ENCODE peak calls at places on chromosome 6, in seven cellular contexts. B, M, F, W, A, Z and E are unnamed samples.

GRCh38 chr6:83985308-83985713 is 48.3 kb upstream of the MRAP2 start:
- DNase-seq in W (no peak), Z (no peak), A (no peak), F (no peak), B (no peak), M (no peak), E (no peak)

GRCh38 chr6:135637701-135638100 is 140.2 kb upstream of the AHI1 start:
- DNase-seq in Z (no peak), A (no peak), W (no peak), M (no peak), F (no peak), B (no peak), E (no peak)

GRCh38 chr6:134457941-134458340 is 140.0 kb upstream of the SGK1 start:
- DNase-seq in F (no peak), W (no peak), Z (no peak), M (no peak), B (no peak), A (no peak), E (no peak)

GRCh38 chr6:32972353-32973143 is 4.2 kb downstream of the BRD2 start:
- DNase-seq in Z (no peak), M (peak; percentile 76), A (peak; percentile 56), F (no peak), B (no peak), W (peak; percentile 44), E (no peak)

GRCh38 chr6:56644366-56644765 is 1.7 kb upstream of the DST start:
- DNase-seq in Z (no peak), M (no peak), A (no peak), B (no peak), F (no peak), W (no peak), E (no peak)

GRCh38 chr6:63819831-63820230 is 184.2 kb downstream of the PHF3 start:
- DNase-seq in W (no peak), A (no peak), M (no peak), Z (no peak), B (no peak), F (no peak), E (no peak)

GRCh38 chr6:152316024-152316423 is 321.1 kb downstream of the SYNE1 start:
- DNase-seq in Z (no peak), A (no peak), B (no peak), W (no peak), F (no peak), M (no peak), E (peak; percentile 32)

GRCh38 chr6:81049425-81050042 is 702.9 kb downstream of the TENT5A start:
- DNase-seq in M (no peak), F (no peak), W (no peak), A (no peak), B (no peak), Z (no peak), E (no peak)

GRCh38 chr6:70375882-70376281 is 37.4 kb upstream of the FAM135A start:
- DNase-seq in M (no peak), F (no peak), A (no peak), B (no peak), Z (no peak), W (no peak), E (no peak)